ENCODE peak calls at places on chromosomes 4 and X, in six cellular contexts. O, S, T, G, W and Z are unnamed samples.

GRCh38 chr4:47551682-47552081 is 66.6 kb downstream of the ATP10D start:
- DNase-seq in O (no peak), S (no peak), W (no peak), T (no peak), G (no peak), Z (no peak)

GRCh38 chrX:148618472-148619445 is 118.3 kb downstream of the AFF2 start:
- DNase-seq in O (no peak), T (no peak), W (no peak), S (no peak), G (no peak), Z (no peak)

GRCh38 chrX:68652327-68652930 is 5.0 kb downstream of the STARD8 start:
- DNase-seq in W (no peak), G (no peak), S (no peak), T (no peak), O (no peak), Z (no peak)

GRCh38 chr4:163071308-163071707 is 95.4 kb downstream of the NAF1 start:
- DNase-seq in S (no peak), W (no peak), O (no peak), G (no peak), T (no peak), Z (no peak)

GRCh38 chr4:139851639-139852038 is 186.0 kb downstream of the MGST2 start:
- DNase-seq in O (no peak), G (no peak), S (no peak), T (no peak), W (no peak), Z (no peak)

GRCh38 chrX:153635388-153635787 is 11.6 kb upstream of the DUSP9 start:
- DNase-seq in O (no peak), W (no peak), G (no peak), S (no peak), T (no peak), Z (no peak)

GRCh38 chrX:29662759-29663503 is 552.4 kb upstream of the MAGEB2 start:
- DNase-seq in W (no peak), T (no peak), S (no peak), G (peak), O (peak), Z (no peak)

GRCh38 chr4:86834901-86835300 is 14.3 kb downstream of the SLC10A6 start:
- DNase-seq in W (no peak), G (no peak), T (no peak), O (no peak), S (no peak), Z (no peak)

GRCh38 chr4:150250998-150251651 is 172.9 kb downstream of the DCLK2 start:
- DNase-seq in O (no peak), G (no peak), W (no peak), T (no peak), S (no peak), Z (no peak)

GRCh38 chr4:9952415-9952950 is 68.8 kb downstream of the SLC2A9 start:
- DNase-seq in T (no peak), S (peak), G (no peak), W (no peak), O (no peak), Z (no peak)

GRCh38 chr4:184450743-184451142 is 23.6 kb downstream of the IRF2 start:
- DNase-seq in S (no peak), T (no peak), G (peak), W (no peak), O (no peak), Z (no peak)

GRCh38 chr4:2781911-2782310 is 11.0 kb upstream of the SH3BP2 start:
- DNase-seq in O (no peak), S (no peak), G (no peak), T (no peak), W (no peak), Z (no peak)

GRCh38 chr4:36823199-36823967 is 421.2 kb upstream of the NWD2 start:
- DNase-seq in O (no peak), T (no peak), S (peak), G (no peak), W (no peak), Z (no peak)

GRCh38 chr4:56871357-56871993 is 36.2 kb upstream of the REST start:
- DNase-seq in S (no peak), W (no peak), T (no peak), G (no peak), O (no peak), Z (no peak)

GRCh38 chr4:48645225-48645794 is 134.8 kb downstream of the FRYL start:
- DNase-seq in G (no peak), W (no peak), T (no peak), O (no peak), S (no peak), Z (no peak)

GRCh38 chr4:157115613-157116340 is 39.8 kb downstream of the GLRB start:
- DNase-seq in S (no peak), T (no peak), W (no peak), G (peak), O (no peak), Z (no peak)

GRCh38 chr4:20158195-20158594 is 93.5 kb upstream of the SLIT2 start:
- DNase-seq in W (no peak), O (no peak), G (no peak), T (no peak), S (no peak), Z (no peak)

GRCh38 chr4:162683659-162684370 is 482.9 kb downstream of the NAF1 start:
- DNase-seq in G (no peak), S (no peak), T (no peak), W (no peak), O (peak), Z (no peak)

GRCh38 chrX:139543920-139544319 is 13.4 kb downstream of the F9 start:
- DNase-seq in O (no peak), T (no peak), S (no peak), G (no peak), W (no peak), Z (no peak)

GRCh38 chr4:120481711-120482110 is 415.1 kb upstream of the MAD2L1 start:
- DNase-seq in O (no peak), W (no peak), T (no peak), S (no peak), G (no peak), Z (no peak)

GRCh38 chr4:70601422-70602039 is 9.5 kb downstream of the AMBN start:
- DNase-seq in W (peak), O (peak), S (peak), T (peak), G (no peak), Z (peak)

GRCh38 chr4:127249066-127249766 is 383.5 kb upstream of the INTU start:
- DNase-seq in O (peak), S (no peak), G (peak), T (no peak), W (no peak), Z (no peak)

GRCh38 chrX:45274576-45274975 is 73.9 kb upstream of the DIPK2B start:
- DNase-seq in T (no peak), O (peak), S (no peak), W (no peak), G (no peak), Z (no peak)

GRCh38 chrX:49856819-49857218 is 22.5 kb upstream of the USP27X start:
- DNase-seq in G (no peak), O (no peak), S (no peak), T (no peak), W (no peak), Z (no peak)

GRCh38 chr4:24742773-24743676 is 52.3 kb upstream of the SOD3 start:
- DNase-seq in W (no peak), S (no peak), G (no peak), O (no peak), T (no peak), Z (no peak)